ENCODE peak calls at places on chromosomes 4 and X, in six cellular contexts. U is heart right ventricle, A is ascending aorta, Q is osteoblast, T is neuronal stem cell, I is SJSA1. S is an unnamed sample.

GRCh38 chr4:26410385-26411293 is 79.6 kb downstream of the CCKAR start:
- DNase-seq in U (peak; percentile 63), A (no peak), Q (no peak), T (peak; percentile 21), I (peak; percentile 38), S (peak; percentile 74)

GRCh38 chr4:19675172-19675811 is 576.4 kb upstream of the SLIT2 start:
- DNase-seq in U (no peak), A (no peak), Q (peak; percentile 69), T (no peak), I (no peak), S (no peak)

GRCh38 chr4:174657472-174657871 is 135.2 kb upstream of the HPGD start:
- DNase-seq in U (no peak), A (no peak), Q (no peak), T (no peak), I (no peak), S (no peak)

GRCh38 chr4:35918491-35918977 is 325.8 kb downstream of the ARAP2 start:
- DNase-seq in U (no peak), A (no peak), Q (no peak), T (no peak), I (no peak), S (no peak)

GRCh38 chr4:89598602-89599001 is 238.4 kb downstream of the SNCA start:
- DNase-seq in U (no peak), A (no peak), Q (no peak), T (no peak), I (no peak), S (no peak)

GRCh38 chr4:106746451-106746850 is 289.7 kb downstream of the DKK2 start:
- DNase-seq in U (no peak), A (no peak), Q (no peak), T (no peak), I (peak; percentile 48), S (no peak)

GRCh38 chr4:144611850-144612249 is 34.1 kb upstream of the HHIP start:
- DNase-seq in U (no peak), A (no peak), Q (no peak), T (no peak), I (no peak), S (no peak)

GRCh38 chr4:152713951-152714705 is 34.3 kb upstream of the TMEM154 start:
- DNase-seq in U (peak; percentile 17), A (no peak), Q (no peak), T (no peak), I (no peak), S (no peak)

GRCh38 chrX:119008122-119008744 is 33.8 kb downstream of the LONRF3 start:
- DNase-seq in U (peak; percentile 7), A (no peak), Q (peak; percentile 69), T (peak; percentile 1), I (no peak), S (no peak)

GRCh38 chr4:120902925-120903324 is 19.6 kb downstream of the PRDM5 start:
- DNase-seq in U (no peak), A (no peak), Q (no peak), T (no peak), I (no peak), S (no peak)

GRCh38 chr4:1291996-1292702 is 2.5 kb downstream of the MAEA start:
- DNase-seq in U (no peak), A (no peak), Q (peak; percentile 85), T (no peak), I (no peak), S (no peak)

GRCh38 chr4:73223258-73223651 is 35.3 kb downstream of the ANKRD17 start:
- DNase-seq in U (no peak), A (no peak), Q (no peak), T (no peak), I (no peak), S (no peak)

GRCh38 chr4:158255727-158256324 is 45.5 kb downstream of the TMEM144 start:
- DNase-seq in U (peak; percentile 7), A (no peak), Q (no peak), T (peak; percentile 17), I (peak; percentile 16), S (peak; percentile 47)

GRCh38 chr4:119736559-119736958 is 108.0 kb upstream of the PDE5A start:
- DNase-seq in U (no peak), A (no peak), Q (no peak), T (no peak), I (no peak), S (no peak)

GRCh38 chr4:142452132-142452855 is 393.8 kb downstream of the INPP4B start:
- DNase-seq in U (no peak), A (no peak), Q (peak; percentile 6), T (no peak), I (no peak), S (no peak)

GRCh38 chr4:110793890-110794588 is 171.2 kb upstream of the PITX2 start:
- DNase-seq in U (no peak), A (no peak), Q (no peak), T (peak; percentile 33), I (peak; percentile 7), S (no peak)

GRCh38 chr4:803884-804283 is 22.0 kb downstream of the CPLX1 start:
- DNase-seq in U (no peak), A (no peak), Q (peak; percentile 58), T (no peak), I (no peak), S (no peak)

GRCh38 chr4:38612996-38613395 is 51.0 kb upstream of the KLF3 start:
- DNase-seq in U (no peak), A (no peak), Q (no peak), T (no peak), I (no peak), S (no peak)

GRCh38 chr4:118967393-118967792 is 78.7 kb downstream of the SYNPO2 start:
- DNase-seq in U (no peak), A (no peak), Q (no peak), T (no peak), I (no peak), S (no peak)

GRCh38 chrX:110944323-110944761 is 148.7 kb upstream of the CHRDL1 start:
- DNase-seq in U (no peak), A (no peak), Q (no peak), T (peak; percentile 11), I (no peak), S (no peak)

GRCh38 chrX:119784747-119785446 is 6.5 kb downstream of the RPL39 start:
- DNase-seq in U (no peak), A (no peak), Q (peak; percentile 53), T (no peak), I (peak; percentile 21), S (no peak)

GRCh38 chr4:155688211-155688610 is 21.6 kb downstream of the GUCY1A1 start:
- DNase-seq in U (no peak), A (no peak), Q (no peak), T (no peak), I (no peak), S (no peak)

GRCh38 chr4:26039950-26040349 is 125.9 kb downstream of the SMIM20 start:
- DNase-seq in U (no peak), A (no peak), Q (no peak), T (no peak), I (no peak), S (no peak)

GRCh38 chr4:76606662-76607265 is 171.7 kb downstream of the SHROOM3 start:
- DNase-seq in U (no peak), A (no peak), Q (no peak), T (no peak), I (no peak), S (no peak)

GRCh38 chr4:146336413-146336807 is 122.1 kb downstream of the REELD1 start:
- DNase-seq in U (no peak), A (no peak), Q (no peak), T (no peak), I (no peak), S (no peak)

DNA sequence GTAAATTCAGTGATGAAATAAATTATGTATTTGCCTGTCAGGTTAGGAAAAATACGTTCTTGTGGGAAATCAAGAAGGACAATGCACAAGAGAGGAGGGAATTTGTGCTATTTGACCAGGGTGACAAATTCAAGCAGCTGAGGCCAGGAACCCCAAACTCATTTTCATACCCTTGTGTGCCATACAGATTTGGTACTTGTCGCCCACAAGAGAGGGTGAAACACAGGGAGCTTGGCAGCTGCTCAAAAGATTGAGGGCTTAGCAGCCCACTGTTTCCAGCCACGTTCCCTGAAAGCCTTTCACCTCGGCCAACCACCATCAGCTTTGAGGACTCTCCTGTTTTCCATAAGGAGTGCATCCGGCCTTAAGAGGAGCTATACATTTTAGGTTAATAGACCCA is 111.2 kb downstream of the COL25A1 start:
- DNase-seq in U (no peak), A (no peak), Q (no peak), T (no peak), I (no peak), S (no peak)
- H3K9me3 ChIP-seq in U (peaks cover 3% of the 10 kb centered on the region), A (no peaks in the 10 kb centered on the region), Q (no peaks in the 10 kb centered on the region), T (no peaks in the 10 kb centered on the region), I (no peaks in the 10 kb centered on the region), S (no peaks in the 10 kb centered on the region)

GRCh38 chr4:149973181-149973580 is 105.1 kb upstream of the DCLK2 start:
- DNase-seq in U (no peak), A (no peak), Q (no peak), T (no peak), I (no peak), S (no peak)

GRCh38 chr4:149975172-149975571 is 103.1 kb upstream of the DCLK2 start:
- DNase-seq in U (no peak), A (no peak), Q (no peak), T (no peak), I (no peak), S (no peak)

DNA sequence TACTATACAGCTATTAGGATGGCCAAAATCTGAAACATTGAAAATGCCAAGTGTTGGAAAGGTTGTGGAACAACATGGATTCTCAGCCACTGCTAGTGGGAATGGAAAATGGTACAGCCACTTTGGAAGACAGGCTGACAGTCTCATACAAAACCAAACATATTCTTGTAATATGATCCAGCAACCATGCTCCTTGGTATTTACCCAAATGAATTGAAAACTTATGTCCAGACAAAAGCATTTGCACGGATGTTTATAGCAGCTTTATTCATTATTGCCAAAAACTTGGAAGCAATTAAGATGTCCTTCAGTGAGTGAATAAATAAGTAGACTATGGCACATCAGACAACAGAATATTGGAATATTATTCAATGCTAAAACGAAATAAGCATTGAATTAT is 105.8 kb upstream of the DCLK2 start:
- DNase-seq in U (no peak), A (no peak), Q (no peak), T (no peak), I (no peak), S (no peak)
- H3K9me3 ChIP-seq in U (no peaks in the 10 kb centered on the region), A (no peaks in the 10 kb centered on the region), Q (no peaks in the 10 kb centered on the region), T (no peaks in the 10 kb centered on the region), I (no peaks in the 10 kb centered on the region), S (no peaks in the 10 kb centered on the region)

DNA sequence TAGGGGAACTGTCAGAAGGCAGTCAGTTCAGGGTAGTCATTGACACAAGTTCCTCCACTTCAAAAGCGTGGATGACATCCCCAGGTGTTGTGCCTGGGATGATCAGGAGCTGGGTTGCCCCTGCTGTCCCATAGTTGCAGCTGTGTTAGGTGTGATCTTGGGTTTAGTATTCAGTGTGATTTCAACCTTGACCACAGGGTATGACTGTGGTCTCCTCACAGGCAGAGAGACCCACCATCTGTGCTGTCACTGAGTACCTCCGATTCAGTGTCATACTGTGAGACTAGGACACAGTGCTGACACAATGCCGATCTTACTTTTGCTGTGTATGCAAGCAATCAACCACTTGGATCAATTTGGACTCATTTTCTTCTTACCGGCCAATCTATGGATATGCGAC is 25.2 kb downstream of the FOXR2 start:
- DNase-seq in U (no peak), A (no peak), Q (no peak), T (no peak), I (no peak), S (no peak)
- H3K9me3 ChIP-seq in U (no peaks in the 10 kb centered on the region), A (no peaks in the 10 kb centered on the region), Q (no peaks in the 10 kb centered on the region), T (no peaks in the 10 kb centered on the region), I (no peaks in the 10 kb centered on the region), S (no peaks in the 10 kb centered on the region)

DNA sequence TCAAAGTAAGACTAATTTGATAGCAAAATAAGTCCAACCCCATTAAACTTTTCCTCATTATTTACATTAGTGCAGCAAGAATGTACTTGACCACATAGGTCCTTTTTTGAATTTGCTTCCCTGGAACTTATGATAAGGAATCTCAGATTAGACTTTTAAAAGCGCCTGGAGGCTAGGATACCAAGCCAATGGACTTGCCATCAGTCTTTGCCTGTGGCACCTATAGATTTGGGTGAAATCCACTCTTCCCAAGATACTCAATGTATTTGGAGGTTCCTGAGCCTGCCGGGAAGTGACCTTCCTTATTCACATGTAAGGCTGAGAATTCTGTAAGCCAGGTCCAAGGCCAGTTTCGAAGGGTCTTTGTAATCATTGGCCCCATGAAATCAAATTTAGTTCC is 553.6 kb downstream of the ADGRL3 start:
- DNase-seq in U (no peak), A (no peak), Q (peak; percentile 54), T (no peak), I (no peak), S (no peak)
- H3K9me3 ChIP-seq in U (no peaks in the 10 kb centered on the region), A (no peaks in the 10 kb centered on the region), Q (no peaks in the 10 kb centered on the region), T (no peaks in the 10 kb centered on the region), I (no peaks in the 10 kb centered on the region), S (no peaks in the 10 kb centered on the region)

S was measured in tibial nerve.